ENCODE peak calls at places on chromosome 19, in ten cellular contexts. Y, U, P, M, V, L, O, R, X and Z are unnamed samples.

GRCh38 chr19:2336528-2337328 is 8.2 kb downstream of the SPPL2B start:
- DNase-seq in Y (no peak), U (no peak), P (no peak), M (no peak), V (no peak), L (no peak), O (no peak), R (no peak), X (no peak), Z (no peak)

GRCh38 chr19:8615813-8616596 is 5.5 kb upstream of the ADAMTS10 start:
- DNase-seq in Y (peak; percentile 57), U (peak; percentile 43), P (peak; percentile 79), M (no peak), V (peak; percentile 7), L (peak; percentile 52), O (peak; percentile 74), R (peak; percentile 81), X (peak; percentile 15), Z (peak; percentile 38)

GRCh38 chr19:29489182-29489951 is 36.4 kb upstream of the VSTM2B start:
- DNase-seq in Y (no peak), U (no peak), P (no peak), M (no peak), V (no peak), L (no peak), O (no peak), R (no peak), X (no peak), Z (no peak)

GRCh38 chr19:932647-933552 is 7.1 kb downstream of the ARID3A start:
- DNase-seq in Y (peak; percentile 98), U (no peak), P (no peak), M (no peak), V (no peak), L (peak; percentile 94), O (peak; percentile 57), R (peak; percentile 89), X (no peak), Z (peak; percentile 91)

GRCh38 chr19:5407356-5407755 is 47.9 kb upstream of the ZNRF4 start:
- DNase-seq in Y (peak; percentile 31), U (no peak), P (peak; percentile 43), M (no peak), V (peak; percentile 27), L (peak; percentile 21), O (no peak), R (no peak), X (no peak), Z (peak; percentile 13)

GRCh38 chr19:50728084-50728737 is 5.0 kb downstream of the CLEC11A start:
- DNase-seq in Y (peak; percentile 66), U (peak; percentile 73), P (peak; percentile 85), M (no peak), V (no peak), L (peak; percentile 92), O (peak; percentile 66), R (peak; percentile 93), X (no peak), Z (peak; percentile 71)

GRCh38 chr19:35022460-35022859 is 7.8 kb upstream of the SCN1B start:
- DNase-seq in Y (no peak), U (no peak), P (no peak), M (no peak), V (no peak), L (no peak), O (no peak), R (no peak), X (no peak), Z (no peak)

GRCh38 chr19:42155796-42156195 is 23.6 kb upstream of the POU2F2 start:
- DNase-seq in Y (no peak), U (no peak), P (no peak), M (no peak), V (no peak), L (no peak), O (no peak), R (no peak), X (no peak), Z (no peak)

GRCh38 chr19:33175886-33176669 is 18.1 kb upstream of the LRP3 start:
- DNase-seq in Y (peak; percentile 38), U (peak; percentile 13), P (no peak), M (peak; percentile 20), V (no peak), L (peak; percentile 39), O (no peak), R (no peak), X (peak; percentile 36), Z (peak; percentile 47)

GRCh38 chr19:36210497-36210896 is 4.0 kb downstream of the ZNF565 start:
- DNase-seq in Y (no peak), U (no peak), P (no peak), M (no peak), V (no peak), L (peak; percentile 52), O (no peak), R (no peak), X (no peak), Z (peak; percentile 54)

GRCh38 chr19:35882074-35882832 is 13.9 kb downstream of the APLP1 start:
- DNase-seq in Y (peak; percentile 75), U (no peak), P (peak; percentile 41), M (peak; percentile 73), V (peak; percentile 48), L (peak; percentile 73), O (no peak), R (no peak), X (peak; percentile 54), Z (peak; percentile 76)